ENCODE peak calls at places on chromosomes 2 and 18, in five cellular contexts. R, L, U, D and G are unnamed samples. For H3K36me3, the result is how much of the 10 kb centered on the place peaks cover.

GRCh38 chr2:163471947-163472346 is 263.9 kb downstream of the FIGN start:
- DNase-seq in R (no peak), L (no peak), U (peak), D (no peak), G (no peak)

GRCh38 chr18:832085-832681 is 20.1 kb upstream of the YES1 start:
- DNase-seq in R (no peak), L (no peak), U (peak), D (peak), G (peak)

GRCh38 chr18:76495435-76496199 is 575 bp upstream of the ZNF516 start:
- DNase-seq in R (no peak), L (peak), U (peak), D (peak), G (peak)

GRCh38 chr2:159201321-159202063 is 85.0 kb downstream of the WDSUB1 start:
- DNase-seq in R (no peak), L (no peak), U (no peak), D (peak), G (no peak)

GRCh38 chr2:111694690-111695089 is 189.3 kb downstream of the ANAPC1 start:
- DNase-seq in R (no peak), L (no peak), U (no peak), D (no peak), G (no peak)

GRCh38 chr18:31487251-31488015 is 10.5 kb upstream of the DSG2 start:
- DNase-seq in R (no peak), L (no peak), U (no peak), D (no peak), G (no peak)

GRCh38 chr2:191166111-191166755 is 15.4 kb upstream of the STAT4 start:
- DNase-seq in R (no peak), L (no peak), U (peak), D (no peak), G (no peak)

GRCh38 chr2:225668606-225669266 is 269.2 kb downstream of the NYAP2 start:
- DNase-seq in R (no peak), L (no peak), U (peak), D (peak), G (peak)

GRCh38 chr2:122417114-122417513 is 661.7 kb downstream of the TSN start:
- DNase-seq in R (no peak), L (no peak), U (no peak), D (no peak), G (no peak)

GRCh38 chr2:202035089-202035940 is 1.7 kb downstream of the FZD7 start:
- DNase-seq in R (peak), L (peak), U (peak), D (peak), G (peak)

GRCh38 chr2:114027437-114027836 is 137.5 kb downstream of the ACTR3 start:
- DNase-seq in R (no peak), L (no peak), U (no peak), D (no peak), G (no peak)

GRCh38 chr2:120661551-120661950 is 74.1 kb upstream of the GLI2 start:
- DNase-seq in R (no peak), L (no peak), U (peak), D (no peak), G (peak)

GRCh38 chr2:165239826-165240618 is 808 bp downstream of the SCN2A start:
- DNase-seq in R (no peak), L (no peak), U (no peak), D (no peak), G (no peak)

GRCh38 chr2:237191693-237192076 is 106.0 kb downstream of the COPS8 start:
- DNase-seq in R (no peak), L (no peak), U (no peak), D (no peak), G (peak)

GRCh38 chr18:22195052-22195451 is 25.7 kb downstream of the GATA6 start:
- DNase-seq in R (no peak), L (no peak), U (no peak), D (no peak), G (no peak)

GRCh38 chr2:38180754-38181153 is 104.8 kb upstream of the CYP1B1 start:
- DNase-seq in R (no peak), L (no peak), U (no peak), D (no peak), G (no peak)

GRCh38 chr18:59477849-59478248 is 118.8 kb upstream of the LMAN1 start:
- DNase-seq in R (no peak), L (no peak), U (no peak), D (no peak), G (no peak)

GRCh38 chr2:240511351-240512108 is 46.3 kb downstream of the ANKMY1 start:
- DNase-seq in R (no peak), L (no peak), U (no peak), D (no peak), G (peak)

GRCh38 chr18:46278481-46279465 is 174.6 kb downstream of the HAUS1 start:
- DNase-seq in R (no peak), L (no peak), U (no peak), D (no peak), G (no peak)

DNA sequence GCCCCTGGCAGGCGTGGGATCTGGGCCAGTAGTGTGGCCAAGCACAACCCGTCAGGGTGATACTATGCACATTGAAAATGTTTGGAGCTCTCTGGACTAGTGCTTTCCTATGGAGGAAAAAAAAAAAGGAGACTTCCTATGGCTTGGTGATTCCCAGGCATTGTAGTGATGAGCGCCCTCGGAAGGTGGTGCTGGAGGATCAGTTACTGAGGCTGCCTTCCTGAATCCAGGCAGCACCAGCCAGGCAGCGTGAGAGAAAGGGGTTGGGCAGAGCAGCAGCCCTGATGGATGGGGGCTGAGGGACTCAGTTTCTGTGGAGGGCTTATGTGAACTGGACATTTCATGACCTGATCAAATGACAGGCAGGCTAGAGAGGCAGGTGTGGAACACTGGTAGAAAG is 70.9 kb downstream of the CHRNA1 start:
- DNase-seq in R (no peak), L (no peak), U (peak), D (no peak), G (peak)
- H3K4me3 ChIP-seq in R (no peak), L (no peak), U (no peak), D (no peak), G (no peak)

GRCh38 chr2:108458082-108458481 is 9.1 kb downstream of the GCC2 start:
- DNase-seq in R (no peak), L (no peak), U (no peak), D (no peak), G (no peak)
- H3K36me3 ChIP-seq in R (under half), L (under half), U (under half), D (under half), G (under half)

GRCh38 chr2:43344911-43345373 is 118.5 kb upstream of the ZFP36L2 start:
- DNase-seq in R (no peak), L (no peak), U (no peak), D (no peak), G (no peak)

GRCh38 chr2:43340945-43341356 is 114.5 kb upstream of the ZFP36L2 start:
- DNase-seq in R (no peak), L (no peak), U (no peak), D (no peak), G (no peak)

GRCh38 chr2:43341959-43342757 is 115.8 kb upstream of the ZFP36L2 start:
- DNase-seq in R (no peak), L (no peak), U (no peak), D (no peak), G (no peak)

GRCh38 chr2:43343573-43344304 is 117.3 kb upstream of the ZFP36L2 start:
- DNase-seq in R (no peak), L (peak), U (no peak), D (no peak), G (no peak)

GRCh38 chr2:43340066-43340465 is 113.7 kb upstream of the ZFP36L2 start:
- DNase-seq in R (no peak), L (no peak), U (no peak), D (no peak), G (no peak)
- H3K4me3 ChIP-seq in R (no peak), L (no peak), U (no peak), D (no peak), G (no peak)

GRCh38 chr2:74887961-74888670 is 54.2 kb downstream of the HK2 start:
- DNase-seq in R (no peak), L (no peak), U (no peak), D (no peak), G (no peak)

GRCh38 chr2:74886251-74886650 is 52.3 kb downstream of the HK2 start:
- DNase-seq in R (no peak), L (no peak), U (no peak), D (no peak), G (no peak)

GRCh38 chr2:74889159-74889558 is 55.2 kb downstream of the HK2 start:
- DNase-seq in R (no peak), L (no peak), U (no peak), D (no peak), G (no peak)

GRCh38 chr2:74886811-74887210 is 52.9 kb downstream of the HK2 start:
- DNase-seq in R (no peak), L (no peak), U (peak), D (no peak), G (no peak)

DNA sequence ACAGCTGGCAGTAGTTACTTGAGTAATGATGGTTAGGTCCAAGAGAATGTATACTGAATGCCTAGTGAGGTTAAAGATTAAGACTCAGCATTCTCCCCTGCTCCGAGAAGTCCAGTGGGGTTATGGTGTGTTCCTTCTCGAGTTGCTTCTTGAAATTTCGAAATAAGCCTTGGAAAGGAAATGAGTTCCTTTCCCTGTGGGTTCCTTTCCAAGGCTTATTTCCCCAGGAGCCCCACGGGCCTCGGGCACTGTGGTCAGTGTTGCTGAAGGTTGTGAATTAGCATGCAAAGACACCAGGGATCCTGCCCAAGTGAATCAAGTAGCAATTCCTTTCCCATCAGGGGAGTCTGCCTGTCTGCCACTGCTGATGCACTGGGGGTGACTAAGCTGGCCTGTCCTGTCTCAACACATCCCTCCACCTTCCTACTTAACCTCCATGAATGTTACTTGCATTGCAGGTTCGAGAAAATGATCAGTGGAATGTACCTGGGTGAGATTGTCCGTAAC is 53.6 kb downstream of the HK2 start:
- DNase-seq in R (no peak), L (no peak), U (no peak), D (no peak), G (peak)
- H3K36me3 ChIP-seq in R (under half), L (under half), U (under half), D (under half), G (under half)

GRCh38 chr2:210224660-210225460 is at the start of gene ACADL:
- DNase-seq in R (no peak), L (peak), U (peak), D (no peak), G (peak)
- H3K4me3 ChIP-seq in R (no peak), L (peak), U (peak), D (no peak), G (peak)